ENCODE peak calls at places on chromosomes 7 and 10, in four cellular contexts. X is activated CD8-positive, alpha-beta T cell treated with anti-CD3 and anti-CD28 coated beads for 36 hours; W is B cell; I is A673. B is an unnamed sample.

GRCh38 chr10:13767721-13768178 is 181.0 kb downstream of the PRPF18 start:
- DNase-seq in X (no peak), W (no peak), I (no peak), B (no peak)

GRCh38 chr7:2734761-2735571 is 47.0 kb downstream of the AMZ1 start:
- DNase-seq in X (peak), W (no peak), I (peak), B (no peak)

GRCh38 chr7:20350996-20351692 is 20.4 kb downstream of the ITGB8 start:
- DNase-seq in X (no peak), W (no peak), I (no peak), B (no peak)

GRCh38 chr7:17774701-17775288 is 165.5 kb downstream of the SNX13 start:
- DNase-seq in X (no peak), W (no peak), I (no peak), B (no peak)

GRCh38 chr7:66050990-66051424 is 24.6 kb upstream of the ASL start:
- DNase-seq in X (no peak), W (no peak), I (peak), B (no peak)

GRCh38 chr7:82778021-82778420 is 334.4 kb upstream of the CACNA2D1 start:
- DNase-seq in X (no peak), W (no peak), I (no peak), B (no peak)

GRCh38 chr10:64733980-64734379 is 1212.8 kb downstream of the REEP3 start:
- DNase-seq in X (peak), W (no peak), I (peak), B (peak)

GRCh38 chr7:99789441-99790070 is 5.6 kb upstream of the CYP3A4 start:
- DNase-seq in X (peak), W (no peak), I (no peak), B (no peak)

GRCh38 chr10:60352105-60352504 is 37.6 kb downstream of the ANK3 start:
- DNase-seq in X (no peak), W (peak), I (no peak), B (no peak)

GRCh38 chr10:104614245-104614831 is 26.8 kb upstream of the SORCS3 start:
- DNase-seq in X (peak), W (peak), I (peak), B (peak)

GRCh38 chr10:46308666-46309450 is 22.1 kb downstream of the ANTXRL start:
- DNase-seq in X (no peak), W (no peak), I (no peak), B (no peak)

GRCh38 chr10:43296320-43296719 is 29.5 kb upstream of the RASGEF1A start:
- DNase-seq in X (no peak), W (no peak), I (no peak), B (no peak)

GRCh38 chr10:104259999-104260774 is 5.5 kb downstream of the GSTO1 start:
- DNase-seq in X (no peak), W (no peak), I (no peak), B (no peak)

GRCh38 chr10:122855745-122856144 is 10.1 kb upstream of the CUZD1 start:
- DNase-seq in X (no peak), W (no peak), I (no peak), B (no peak)

GRCh38 chr7:78315119-78315518 is 516.5 kb downstream of the PHTF2 start:
- DNase-seq in X (no peak), W (no peak), I (no peak), B (no peak)

GRCh38 chr7:132882714-132883428 is 199.0 kb downstream of the CHCHD3 start:
- DNase-seq in X (peak), W (peak), I (no peak), B (no peak)

GRCh38 chr7:143390773-143391114 is 9.6 kb downstream of the ZYX start:
- DNase-seq in X (no peak), W (no peak), I (no peak), B (no peak)

GRCh38 chr7:36949711-36950600 is 225.7 kb upstream of the AOAH start:
- DNase-seq in X (no peak), W (no peak), I (peak), B (no peak)

GRCh38 chr7:139046143-139046542 is 10.3 kb upstream of the ZC3HAV1L start:
- DNase-seq in X (no peak), W (no peak), I (peak), B (no peak)

GRCh38 chr7:128010392-128011078 is 20.7 kb downstream of the LRRC4 start:
- DNase-seq in X (peak), W (no peak), I (no peak), B (no peak)

GRCh38 chr10:11863353-11864105 is 40.4 kb downstream of the PROSER2 start:
- DNase-seq in X (peak), W (peak), I (no peak), B (peak)

GRCh38 chr10:89332718-89333281 is 5.0 kb downstream of the IFIT3 start:
- DNase-seq in X (peak), W (peak), I (no peak), B (peak)

DNA sequence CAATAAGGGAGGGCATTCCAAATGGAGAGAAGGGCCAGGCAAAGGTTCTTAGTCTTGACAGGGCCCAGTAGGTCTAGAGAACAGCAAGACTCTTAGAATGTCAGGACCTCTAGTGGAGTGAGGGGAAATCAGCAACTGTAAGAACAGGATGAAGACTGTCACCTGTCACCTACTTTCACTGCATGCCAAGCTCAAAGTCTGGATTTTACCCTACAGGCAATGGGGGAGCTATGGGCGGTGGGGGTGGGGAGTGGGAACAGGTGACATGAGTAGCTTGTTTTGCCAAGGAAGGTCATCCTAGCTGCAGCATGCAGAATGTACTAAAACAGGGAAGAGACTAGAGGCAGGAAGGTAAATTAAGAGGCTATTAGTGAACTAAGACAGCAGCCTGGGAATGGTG is 18.3 kb downstream of the GOT1 start:
- DNase-seq in X (no peak), W (no peak), I (no peak), B (no peak)
- TF ChIP-seq CTCF in X (no peak), W (no peak), I (no peak), B (no peak)

GRCh38 chr7:155009570-155010157 is 6.7 kb upstream of the PAXIP1 start:
- DNase-seq in X (peak), W (peak), I (peak), B (no peak)
- TF ChIP-seq CTCF in X (peak), W (peak), I (peak), B (peak)

GRCh38 chr10:133353202-133353959 is 4.4 kb downstream of the FUOM start:
- DNase-seq in X (no peak), W (no peak), I (no peak), B (no peak)

GRCh38 chr10:133350283-133350949 is 3.2 kb downstream of the PRAP1 start:
- DNase-seq in X (no peak), W (no peak), I (no peak), B (no peak)

GRCh38 chr10:133350950-133351329 is 3.8 kb downstream of the PRAP1 start:
- DNase-seq in X (no peak), W (no peak), I (no peak), B (peak)

GRCh38 chr10:133349577-133350011 is 2.4 kb downstream of the PRAP1 start:
- DNase-seq in X (no peak), W (no peak), I (no peak), B (no peak)

GRCh38 chr10:133351408-133352318 is 4.5 kb downstream of the PRAP1 start:
- DNase-seq in X (no peak), W (no peak), I (no peak), B (no peak)
- TF ChIP-seq CTCF in X (no peak), W (no peak), I (peak), B (no peak)

DNA sequence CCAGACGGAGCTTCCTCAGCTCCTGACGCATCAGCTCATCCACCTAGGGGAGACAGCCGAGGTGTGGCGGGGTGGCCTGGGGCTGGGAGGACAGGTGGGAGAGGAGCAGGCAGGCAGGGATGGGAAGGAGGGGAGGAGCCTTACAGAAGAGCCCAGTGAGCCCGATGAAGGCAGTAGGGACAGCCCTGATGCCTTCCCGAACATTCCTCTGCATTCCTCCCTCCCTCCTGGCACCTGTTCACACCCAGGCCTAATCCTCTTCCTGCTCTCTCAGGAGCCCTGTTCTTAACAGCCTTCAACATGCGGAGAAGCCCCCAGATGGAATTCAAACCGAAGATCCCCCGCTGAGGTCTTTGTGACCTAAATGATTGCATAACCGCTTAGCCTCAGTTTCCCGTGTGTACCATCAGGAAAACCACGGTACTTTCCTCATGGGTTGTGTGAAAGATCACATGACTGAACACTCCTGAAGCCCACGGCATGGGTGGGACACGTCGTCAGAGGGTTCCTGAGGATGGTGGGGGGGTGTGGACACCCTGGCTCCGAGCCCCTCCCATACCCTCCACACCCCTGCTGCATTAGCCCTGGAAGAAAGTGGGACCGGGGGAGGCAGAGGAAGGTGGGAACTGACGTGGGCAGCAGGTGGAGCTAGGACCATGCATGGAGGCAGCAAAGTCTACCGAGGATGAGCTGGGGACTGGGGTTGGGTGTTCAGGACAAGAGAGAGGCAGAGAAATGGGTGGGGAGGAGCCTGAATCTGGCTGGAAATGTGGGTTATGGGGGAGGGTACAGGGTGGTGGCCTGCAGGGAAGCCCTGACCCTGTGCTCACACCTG is 8.8 kb upstream of the ASB10 start:
- DNase-seq in X (no peak), W (no peak), I (no peak), B (no peak)
- TF ChIP-seq CTCF in X (no peak), W (no peak), I (no peak), B (no peak)

DNA sequence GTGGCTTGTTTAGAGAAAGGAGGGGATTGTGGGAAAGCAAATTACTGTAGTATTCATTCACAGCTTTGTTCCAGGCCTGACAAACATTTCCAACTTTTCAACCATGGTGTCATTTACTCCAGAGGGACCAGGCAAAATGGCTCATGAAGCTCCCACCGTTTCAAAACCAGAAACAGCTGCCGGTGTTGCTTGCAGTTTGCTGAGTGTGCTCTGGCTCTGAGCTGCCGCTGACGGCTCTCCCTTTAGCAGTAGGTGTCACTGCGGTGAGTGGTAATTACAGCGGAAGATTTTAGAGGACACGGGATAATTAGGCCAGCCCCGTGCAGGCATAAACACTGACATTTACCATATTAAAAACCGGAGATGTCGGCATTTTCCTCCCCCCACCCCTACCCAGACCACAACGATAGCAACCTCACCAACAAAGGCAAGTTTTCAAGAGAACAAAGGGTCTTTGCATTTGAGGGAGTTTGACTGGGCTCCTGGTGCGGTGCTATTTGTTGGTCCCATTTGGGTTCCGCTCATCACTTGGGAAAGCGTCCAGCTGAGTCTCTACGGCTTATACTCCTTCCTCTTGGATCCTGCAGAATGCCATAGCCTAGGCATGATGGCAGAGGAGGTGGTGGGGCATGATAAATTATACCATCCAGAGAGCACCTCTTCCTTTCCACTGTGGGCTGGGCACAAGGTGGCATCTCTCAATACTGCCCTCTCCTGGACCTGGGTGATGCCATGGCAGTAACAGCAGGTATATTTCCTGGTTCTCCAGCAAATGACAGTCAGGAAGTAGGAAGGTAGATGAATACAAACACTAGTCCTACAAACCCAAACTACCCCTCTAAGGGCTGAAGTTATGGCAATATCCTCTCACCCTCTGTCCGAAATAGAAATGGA is 1005.2 kb downstream of the KCNMA1 start:
- DNase-seq in X (peak), W (no peak), I (no peak), B (no peak)
- TF ChIP-seq CTCF in X (no peak), W (no peak), I (peak), B (peak)

GRCh38 chr10:18620856-18621255 is 30.5 kb downstream of the NSUN6 start:
- DNase-seq in X (no peak), W (no peak), I (no peak), B (no peak)

GRCh38 chr10:18615618-18616017 is 35.8 kb downstream of the NSUN6 start:
- DNase-seq in X (no peak), W (no peak), I (no peak), B (no peak)

GRCh38 chr10:18618995-18619394 is 32.4 kb downstream of the NSUN6 start:
- DNase-seq in X (no peak), W (no peak), I (peak), B (no peak)

GRCh38 chr10:18611168-18611567 is 40.2 kb downstream of the NSUN6 start:
- DNase-seq in X (no peak), W (no peak), I (no peak), B (no peak)

DNA sequence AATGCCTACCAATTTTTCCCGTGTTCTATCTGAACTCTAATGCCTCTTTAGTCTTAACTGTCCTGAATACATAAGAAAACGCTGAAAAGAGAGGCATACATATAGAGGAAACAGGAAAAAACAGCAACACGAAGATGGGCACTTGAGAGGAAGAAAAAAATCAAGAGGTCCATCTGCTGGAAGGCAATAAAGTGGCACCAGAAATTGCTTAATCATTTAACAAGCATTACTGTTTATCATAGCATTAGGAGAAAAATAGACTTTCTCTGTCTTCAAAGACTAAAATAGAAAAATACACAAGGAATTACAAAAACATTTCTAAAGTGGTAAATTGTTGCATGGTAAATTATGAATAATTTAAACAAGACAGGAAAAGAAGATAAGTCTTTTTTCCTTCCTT is 35.0 kb downstream of the NSUN6 start:
- DNase-seq in X (no peak), W (no peak), I (peak), B (no peak)
- TF ChIP-seq CTCF in X (no peak), W (no peak), I (peak), B (no peak)

GRCh38 chr10:127973810-127974311 is 67.0 kb downstream of the PTPRE start:
- DNase-seq in X (no peak), W (no peak), I (no peak), B (no peak)
- TF ChIP-seq CTCF in X (no peak), W (no peak), I (no peak), B (no peak)

GRCh38 chr7:144517762-144518161 is 114.3 kb upstream of the NOBOX start:
- DNase-seq in X (no peak), W (no peak), I (no peak), B (no peak)

GRCh38 chr7:144516729-144517128 is 113.2 kb upstream of the NOBOX start:
- DNase-seq in X (no peak), W (no peak), I (no peak), B (no peak)

GRCh38 chr7:144515430-144515829 is 111.9 kb upstream of the NOBOX start:
- DNase-seq in X (no peak), W (no peak), I (no peak), B (no peak)

GRCh38 chr7:144508702-144509101 is 105.2 kb upstream of the NOBOX start:
- DNase-seq in X (no peak), W (no peak), I (no peak), B (peak)

DNA sequence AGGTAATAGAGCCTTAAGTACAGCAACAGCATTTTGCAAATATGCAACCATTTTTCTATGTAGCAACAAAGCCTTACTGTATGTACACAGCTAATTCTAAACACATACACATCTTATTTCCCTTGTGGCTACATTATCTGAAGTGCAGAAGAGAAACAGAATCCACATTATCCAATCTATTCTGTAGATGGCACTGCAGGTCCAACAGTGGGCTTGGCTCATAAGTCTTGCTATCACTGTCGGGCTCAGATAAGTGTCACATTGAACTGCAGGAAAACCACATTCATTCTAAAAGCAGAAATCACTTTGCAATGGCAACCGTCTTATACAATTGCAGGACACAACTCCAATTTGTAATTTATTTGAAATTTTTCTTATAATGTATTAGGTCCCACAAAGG is 109.8 kb upstream of the NOBOX start:
- DNase-seq in X (peak), W (no peak), I (peak), B (no peak)
- TF ChIP-seq CTCF in X (no peak), W (no peak), I (peak), B (peak)